ENCODE peak calls at places on chromosomes 6 and 20, in five cellular contexts. J is fibroblast of lung, X is astrocyte, Y is thoracic aorta, I is K562. W is an unnamed sample.
A peak's percentile ranks its signal among the peaks of the same experiment; 100 is the strongest.

GRCh38 chr20:2264118-2264517 is 31.7 kb upstream of the TGM3 start:
- DNase-seq in J (no peak), X (no peak), Y (no peak), I (no peak), W (no peak)

GRCh38 chr20:432677-433299 is 24.7 kb downstream of the RBCK1 start:
- DNase-seq in J (no peak), X (no peak), Y (no peak), I (no peak), W (no peak)

GRCh38 chr6:7650876-7651275 is 60.9 kb downstream of the SNRNP48 start:
- DNase-seq in J (peak; percentile 60), X (peak; percentile 55), Y (no peak), I (no peak), W (peak; percentile 32)

GRCh38 chr6:159193923-159194322 is 24.7 kb downstream of the FNDC1 start:
- DNase-seq in J (no peak), X (no peak), Y (no peak), I (no peak), W (no peak)

GRCh38 chr6:15079288-15079817 is 166.5 kb upstream of the JARID2 start:
- DNase-seq in J (no peak), X (no peak), Y (no peak), I (peak; percentile 85), W (no peak)

GRCh38 chr6:39420300-39421265 is 98.1 kb upstream of the KCNK16 start:
- DNase-seq in J (peak; percentile 47), X (peak; percentile 29), Y (no peak), I (no peak), W (no peak)

GRCh38 chr6:155247618-155248017 is 16.2 kb upstream of the CLDN20 start:
- DNase-seq in J (peak; percentile 88), X (peak; percentile 83), Y (no peak), I (no peak), W (peak; percentile 91)

GRCh38 chr6:101226677-101227135 is 166.8 kb upstream of the GRIK2 start:
- DNase-seq in J (peak; percentile 3), X (peak; percentile 0), Y (no peak), I (no peak), W (peak; percentile 69)

GRCh38 chr6:150078788-150079187 is 9.9 kb upstream of the ULBP3 start:
- DNase-seq in J (peak; percentile 60), X (peak; percentile 52), Y (no peak), I (no peak), W (peak; percentile 61)

GRCh38 chr6:39341942-39342341 is 19.4 kb upstream of the KCNK16 start:
- DNase-seq in J (no peak), X (no peak), Y (no peak), I (no peak), W (no peak)

GRCh38 chr20:31708839-31709534 is 13.7 kb downstream of the BCL2L1 start:
- DNase-seq in J (no peak), X (no peak), Y (no peak), I (no peak), W (no peak)

GRCh38 chr6:93779086-93779858 is 359.9 kb upstream of the EPHA7 start:
- DNase-seq in J (peak; percentile 34), X (peak; percentile 20), Y (no peak), I (no peak), W (peak; percentile 77)

GRCh38 chr6:54817236-54817635 is 29.3 kb upstream of the FAM83B start:
- DNase-seq in J (no peak), X (no peak), Y (no peak), I (no peak), W (no peak)
- TF ChIP-seq CTCF in J (no peak), X (no peak), Y (no peak), I (no peak), W (no peak)

DNA sequence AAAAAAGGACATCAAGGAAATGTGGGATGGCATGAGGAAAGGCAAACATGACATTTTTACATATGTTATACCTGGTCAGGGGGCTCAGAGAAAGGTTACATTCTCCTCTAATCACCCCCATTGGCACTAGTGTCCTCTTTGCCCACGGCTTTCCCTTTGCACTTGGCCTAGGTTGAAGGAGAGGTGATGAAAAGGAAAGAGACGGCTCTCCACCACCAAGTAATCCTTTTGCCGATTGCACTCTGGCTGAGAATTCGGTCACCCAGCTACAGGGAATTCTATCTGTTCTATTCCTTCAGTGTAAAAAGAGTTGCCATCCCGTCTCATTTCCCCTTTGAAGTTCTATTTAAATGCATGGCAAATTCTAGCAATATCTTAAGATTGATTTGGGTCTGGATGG is 10.4 kb downstream of the VGLL2 start:
- DNase-seq in J (no peak), X (no peak), Y (no peak), I (no peak), W (no peak)
- H3K27me3 ChIP-seq in J (peaks cover 4% of the 10 kb centered on the region), X (peaks cover 67% of the 10 kb centered on the region), Y (peaks cover 10% of the 10 kb centered on the region), I (peaks cover 4% of the 10 kb centered on the region), W (peaks cover 40% of the 10 kb centered on the region)

DNA sequence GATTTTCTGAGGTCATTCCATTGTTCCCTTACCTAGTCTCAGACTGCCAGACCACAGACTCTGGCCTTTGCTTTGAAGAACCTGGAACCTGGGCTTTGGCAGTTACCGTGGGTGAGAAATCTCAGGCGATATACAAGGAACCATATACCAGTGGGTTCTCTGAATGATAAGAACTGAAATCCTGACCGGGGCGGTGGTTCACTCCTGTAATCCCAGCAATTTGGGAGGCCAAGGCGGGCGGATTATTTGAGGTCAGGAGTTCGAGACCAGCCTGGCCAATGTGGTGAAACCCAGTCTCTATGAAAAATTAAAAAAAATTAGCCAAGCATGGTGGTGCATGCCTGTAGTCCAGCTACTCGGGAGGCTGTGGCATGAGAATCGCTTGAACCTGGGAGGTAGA is 14.3 kb upstream of the SGK2 start:
- DNase-seq in J (no peak), X (no peak), Y (no peak), I (no peak), W (no peak)
- TF ChIP-seq CTCF in J (no peak), X (no peak), Y (no peak), I (no peak), W (no peak)

GRCh38 chr20:45109634-45110033 is 5.3 kb downstream of the WFDC5 start:
- DNase-seq in J (no peak), X (no peak), Y (no peak), I (no peak), W (no peak)
- H3K27me3 ChIP-seq in J (peaks cover 5% of the 10 kb centered on the region), X (peaks cover 13% of the 10 kb centered on the region), Y (no peaks in the 10 kb centered on the region), I (peaks cover 43% of the 10 kb centered on the region), W (no peaks in the 10 kb centered on the region)

GRCh38 chr20:25622450-25623224 is 1.2 kb downstream of the NANP start:
- DNase-seq in J (peak; percentile 15), X (peak; percentile 14), Y (no peak), I (no peak), W (no peak)

GRCh38 chr20:25623225-25623735 is 534 bp downstream of the NANP start:
- DNase-seq in J (peak; percentile 31), X (peak; percentile 18), Y (peak; percentile 3), I (peak; percentile 33), W (peak; percentile 13)

GRCh38 chr20:25623736-25624499 is at the start of gene NANP:
- DNase-seq in J (peak; percentile 97), X (peak; percentile 94), Y (peak; percentile 94), I (peak; percentile 90), W (peak; percentile 99)

GRCh38 chr20:25624500-25624939 is 706 bp upstream of the NANP start:
- DNase-seq in J (no peak), X (no peak), Y (peak; percentile 6), I (no peak), W (no peak)

GRCh38 chr20:25622049-25622448 is 1.8 kb downstream of the NANP start:
- DNase-seq in J (no peak), X (no peak), Y (no peak), I (no peak), W (no peak)
- TF ChIP-seq CTCF in J (no peak), X (no peak), Y (no peak), I (no peak), W (no peak)

DNA sequence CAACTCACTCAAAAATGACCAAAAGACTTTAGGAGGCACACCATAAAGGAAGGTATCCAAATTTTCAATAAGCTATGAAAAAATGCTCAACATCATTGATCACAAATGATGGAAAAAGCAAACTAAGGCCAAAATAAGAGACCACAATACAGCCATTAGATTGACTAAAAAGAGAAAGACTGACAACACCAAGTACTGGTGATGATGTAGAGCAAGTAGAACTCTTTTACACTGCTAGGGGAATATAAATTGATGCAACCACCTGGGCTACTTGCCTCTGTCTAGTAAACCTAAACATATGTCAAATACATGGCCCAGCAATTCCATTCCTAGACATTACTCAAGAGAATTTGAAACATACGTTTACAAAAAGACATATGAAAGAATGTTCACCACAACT is 148.6 kb downstream of the GRM4 start:
- DNase-seq in J (no peak), X (no peak), Y (no peak), I (no peak), W (no peak)
- H3K27me3 ChIP-seq in J (peaks cover 9% of the 10 kb centered on the region), X (peaks cover 11% of the 10 kb centered on the region), Y (no peaks in the 10 kb centered on the region), I (peaks cover 61% of the 10 kb centered on the region), W (peaks cover 8% of the 10 kb centered on the region)